ENCODE peak calls at places on chromosomes 3 and 15, in four cellular contexts. D is cardiac muscle cell, U is lower lobe of right lung, N is astrocyte of the spinal cord. R is an unnamed sample.

GRCh38 chr3:129022114-129022994 is 21.2 kb downstream of the EFCC1 start:
- DNase-seq in U (peak), D (peak), N (no peak), R (peak)

GRCh38 chr15:75181780-75182179 is 19.9 kb upstream of the C15orf39 start:
- DNase-seq in D (no peak), U (no peak), N (no peak), R (no peak)

GRCh38 chr15:29449136-29449535 is 179.5 kb upstream of the NSMCE3 start:
- DNase-seq in D (no peak), N (peak), U (no peak), R (no peak)

GRCh38 chr3:126159476-126159875 is 20.9 kb downstream of the ALDH1L1 start:
- DNase-seq in D (no peak), U (no peak), N (no peak), R (no peak)

GRCh38 chr3:47251689-47252088 is 30.9 kb downstream of the KIF9 start:
- DNase-seq in N (no peak), U (peak), D (no peak), R (no peak)

GRCh38 chr3:98827221-98827620 is 64.1 kb downstream of the ST3GAL6 start:
- DNase-seq in N (no peak), D (no peak), U (no peak), R (peak)

GRCh38 chr15:75192307-75192706 is 9.4 kb upstream of the C15orf39 start:
- DNase-seq in D (no peak), N (no peak), U (no peak), R (no peak)

GRCh38 chr15:66766282-66767228 is 64.5 kb downstream of the SMAD6 start:
- DNase-seq in N (peak), D (peak), U (no peak), R (peak)

GRCh38 chr3:155978324-155978723 is 107.9 kb downstream of the GMPS start:
- DNase-seq in N (no peak), D (no peak), U (no peak), R (no peak)

GRCh38 chr15:38254065-38254883 is 1.6 kb downstream of the SPRED1 start:
- DNase-seq in D (peak), N (peak), U (peak), R (peak)

GRCh38 chr3:124985358-124985757 is 50.8 kb upstream of the MUC13 start:
- DNase-seq in D (peak), N (peak), U (no peak), R (peak)

GRCh38 chr3:151770941-151771340 is 37.2 kb downstream of the AADACL2 start:
- DNase-seq in N (peak), D (peak), U (peak), R (peak)

GRCh38 chr15:83174891-83175290 is 32.7 kb downstream of the HDGFL3 start:
- DNase-seq in U (no peak), N (no peak), D (no peak), R (peak)

GRCh38 chr3:132284756-132285619 is 32.2 kb upstream of the ACP3 start:
- DNase-seq in D (no peak), U (peak), N (no peak), R (no peak)

GRCh38 chr15:60905587-60905986 is 323.5 kb downstream of the RORA start:
- DNase-seq in N (no peak), U (no peak), D (no peak), R (no peak)

GRCh38 chr3:115448856-115449255 is 174.5 kb upstream of the GAP43 start:
- DNase-seq in U (no peak), N (no peak), D (peak), R (peak)

GRCh38 chr3:72957303-72957702 is 39.3 kb upstream of the PPP4R2 start:
- DNase-seq in U (no peak), N (no peak), D (peak), R (no peak)

GRCh38 chr15:60155661-60156060 is 151.6 kb downstream of the FOXB1 start:
- DNase-seq in N (peak), U (no peak), D (peak), R (peak)

GRCh38 chr3:46496745-46497555 is 826 bp upstream of the RTP3 start:
- DNase-seq in U (no peak), D (peak), N (no peak), R (no peak)

GRCh38 chr3:136994772-136995516 is 37.2 kb downstream of the IL20RB start:
- DNase-seq in D (peak), N (peak), U (peak), R (peak)

GRCh38 chr3:192824313-192824712 is 93.3 kb downstream of the MB21D2 start:
- DNase-seq in N (no peak), D (no peak), U (no peak), R (no peak)

GRCh38 chr3:99545941-99546580 is 92.3 kb upstream of the COL8A1 start:
- DNase-seq in U (no peak), N (peak), D (peak), R (no peak)

GRCh38 chr15:78353093-78353492 is 12.9 kb downstream of the CRABP1 start:
- DNase-seq in U (no peak), D (no peak), N (no peak), R (no peak)

GRCh38 chr3:123584284-123584987 is 417 bp downstream of the HACD2 start:
- DNase-seq in D (peak), N (no peak), U (peak), R (no peak)

GRCh38 chr3:147449669-147450068 is 40.5 kb downstream of the ZIC1 start:
- DNase-seq in N (no peak), U (no peak), D (no peak), R (no peak)

GRCh38 chr3:87120850-87121249 is 106.3 kb upstream of the CHMP2B start:
- DNase-seq in U (no peak), D (no peak), N (no peak), R (no peak)

GRCh38 chr3:178971614-178972013 is 100.0 kb downstream of the ZMAT3 start:
- DNase-seq in N (no peak), U (no peak), D (no peak), R (no peak)

GRCh38 chr3:122415762-122416654 is at the start of gene WDR5B:
- DNase-seq in D (peak), U (peak), N (peak), R (peak)

GRCh38 chr15:38920966-38921365 is 356.4 kb upstream of the RASGRP1 start:
- DNase-seq in D (no peak), U (no peak), N (no peak), R (no peak)

GRCh38 chr3:152039887-152040286 is 166.4 kb downstream of the SUCNR1 start:
- DNase-seq in N (no peak), D (no peak), U (no peak), R (no peak)

GRCh38 chr3:109685084-109686079 is 348.0 kb upstream of the DPPA4 start:
- DNase-seq in U (no peak), D (peak), N (peak), R (peak)

GRCh38 chr3:66392966-66393485 is 107.8 kb downstream of the LRIG1 start:
- DNase-seq in U (no peak), D (no peak), N (no peak), R (no peak)
- H3K4me3 ChIP-seq in U (no peak), D (no peak), N (no peak), R (no peak)

GRCh38 chr3:12955651-12956315 is 114.4 kb upstream of the RPL32 start:
- DNase-seq in U (no peak), N (no peak), D (no peak), R (no peak)

GRCh38 chr3:12953201-12953712 is 111.9 kb upstream of the RPL32 start:
- DNase-seq in D (no peak), N (no peak), U (no peak), R (no peak)

GRCh38 chr3:12956316-12956660 is 114.9 kb upstream of the RPL32 start:
- DNase-seq in N (no peak), D (no peak), U (no peak), R (no peak)

GRCh38 chr3:12954180-12954579 is 112.8 kb upstream of the RPL32 start:
- DNase-seq in D (no peak), U (no peak), N (no peak), R (no peak)

GRCh38 chr3:12954891-12955650 is 113.7 kb upstream of the RPL32 start:
- DNase-seq in U (peak), N (peak), D (peak), R (peak)
- TF ChIP-seq CTCF in U (peak), N (no peak), D (no peak), R (no peak)

GRCh38 chr15:98653686-98654085 is 5.3 kb downstream of the IGF1R start:
- DNase-seq in D (peak), U (no peak), N (no peak), R (peak)

GRCh38 chr15:98650871-98651481 is 2.6 kb downstream of the IGF1R start:
- DNase-seq in N (peak), U (no peak), D (peak), R (peak)

GRCh38 chr15:98649996-98650870 is 1.9 kb downstream of the IGF1R start:
- DNase-seq in U (peak), N (no peak), D (no peak), R (peak)

GRCh38 chr15:98649621-98649995 is 1.3 kb downstream of the IGF1R start:
- DNase-seq in D (no peak), U (peak), N (no peak), R (peak)

GRCh38 chr15:98651581-98652220 is 3.4 kb downstream of the IGF1R start:
- DNase-seq in N (peak), U (no peak), D (no peak), R (no peak)
- H3K4me3 ChIP-seq in N (peak), U (peak), D (peak), R (peak)

DNA sequence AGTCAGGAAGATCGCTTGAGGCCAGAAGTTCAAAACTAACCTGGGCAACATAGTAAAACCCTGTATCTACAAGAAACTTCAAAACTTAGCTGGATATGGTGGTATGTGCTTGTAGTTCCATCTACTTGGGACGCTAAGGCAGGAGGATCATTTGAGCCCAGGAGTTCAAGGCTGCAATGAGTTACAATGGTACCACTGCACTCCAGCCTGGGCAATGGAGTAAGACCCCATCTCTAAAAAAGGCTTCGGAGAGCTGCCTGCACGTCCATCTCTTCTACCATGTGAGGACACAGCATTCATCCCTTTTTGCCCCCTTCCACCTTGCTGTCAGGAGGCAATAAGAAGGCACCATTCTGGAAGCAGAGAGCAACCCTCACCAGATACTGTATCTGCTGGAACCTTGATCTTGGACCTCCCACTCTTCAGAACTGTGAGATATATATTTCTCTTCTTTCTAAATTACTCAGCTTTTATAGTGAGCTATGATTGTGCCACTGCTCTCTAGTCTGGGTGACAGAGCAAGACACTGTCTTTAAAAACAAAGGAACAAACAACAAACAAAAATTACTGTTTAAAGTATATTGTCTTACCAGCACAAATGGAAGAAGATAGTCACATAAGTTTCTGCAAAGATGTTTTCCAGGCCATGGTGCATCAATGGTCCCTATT is 4.2 kb upstream of the BTLA start:
- DNase-seq in D (no peak), U (no peak), N (no peak), R (no peak)
- TF ChIP-seq CTCF in D (no peak), U (no peak), N (no peak), R (no peak)

DNA sequence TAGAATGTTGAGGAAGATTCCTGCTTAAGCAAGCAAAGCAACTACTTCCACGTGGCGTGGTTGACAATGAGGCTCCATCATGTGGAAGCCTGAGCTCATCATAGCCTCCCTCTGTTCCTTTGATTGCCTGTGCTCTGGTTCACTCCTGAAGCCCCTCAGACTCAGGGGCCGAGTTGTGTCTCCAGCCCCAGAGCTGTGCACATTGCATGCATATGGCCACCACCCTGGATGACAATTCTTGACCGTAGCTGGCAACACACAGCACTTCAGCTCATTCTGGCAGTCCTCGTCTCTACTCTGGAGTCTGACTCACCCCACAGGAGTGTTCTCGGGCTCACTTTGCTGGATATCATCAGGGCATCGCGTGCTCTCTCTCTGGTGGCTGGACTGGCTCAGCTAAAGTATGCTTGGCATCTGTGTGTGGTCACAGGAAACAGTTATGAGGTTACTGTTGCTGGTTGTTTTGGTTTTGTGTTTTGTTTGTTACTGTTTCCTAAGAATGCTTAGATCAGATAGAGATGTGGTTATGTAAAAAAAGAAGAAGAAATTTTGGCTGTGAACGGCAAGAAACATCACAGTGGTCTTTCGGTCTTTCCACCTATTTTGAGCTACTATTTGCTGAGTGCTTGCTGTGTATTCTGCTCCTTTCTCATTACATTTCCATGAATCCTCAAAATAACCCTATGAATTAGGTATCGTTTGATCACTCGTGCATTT is 41.6 kb upstream of the MRPS22 start:
- DNase-seq in U (no peak), N (peak), D (peak), R (peak)
- H3K4me3 ChIP-seq in U (no peak), N (no peak), D (no peak), R (peak)

GRCh38 chr3:57852896-57853295 is 96.8 kb downstream of the SLMAP start:
- DNase-seq in D (peak), N (peak), U (no peak), R (peak)
- TF ChIP-seq CTCF in D (peak), N (peak), U (no peak), R (peak)

GRCh38 chr15:94230436-94230885 is 900 bp upstream of the MCTP2 start:
- DNase-seq in N (no peak), D (peak), U (no peak), R (no peak)
- H3K4me3 ChIP-seq in N (peak), D (peak), U (peak), R (peak)

GRCh38 chr3:54951405-54951804 is 23.5 kb upstream of the LRTM1 start:
- DNase-seq in U (peak), D (peak), N (peak), R (peak)
- TF ChIP-seq CTCF in U (peak), D (peak), N (peak), R (peak)

GRCh38 chr15:92638291-92638708 is 17.3 kb downstream of the FAM174B start:
- DNase-seq in U (peak), N (peak), D (no peak), R (peak)
- H3K4me3 ChIP-seq in U (no peak), N (no peak), D (no peak), R (no peak)